ENCODE peak calls at places on chromosomes 16 and 17, in six cellular contexts. C, K, I, M, B and X are unnamed samples.
A peak's percentile ranks its signal among the peaks of the same experiment; 100 is the strongest.

GRCh38 chr16:9097266-9098219 is 6.1 kb downstream of the HAPSTR1 start:
- DNase-seq in B (no peak), M (no peak), C (no peak), K (no peak), I (no peak), X (no peak)

GRCh38 chr16:89581861-89582563 is 6.5 kb downstream of the CPNE7 start:
- DNase-seq in K (no peak), B (no peak), C (no peak), M (no peak), I (no peak), X (no peak)

GRCh38 chr17:49339359-49339758 is 22.7 kb downstream of the ZNF652 start:
- DNase-seq in C (no peak), I (no peak), K (no peak), M (no peak), B (no peak), X (no peak)

GRCh38 chr16:8686031-8686621 is 11.7 kb downstream of the ABAT start:
- DNase-seq in B (no peak), M (peak; percentile 31), K (no peak), C (no peak), I (no peak), X (peak; percentile 20)

GRCh38 chr17:69733171-69734014 is 318.9 kb downstream of the MAP2K6 start:
- DNase-seq in B (no peak), M (peak; percentile 18), C (no peak), I (no peak), K (peak; percentile 21), X (no peak)

GRCh38 chr17:5237541-5238016 is 2.9 kb upstream of the SCIMP start:
- DNase-seq in M (peak; percentile 30), K (peak; percentile 43), I (no peak), B (peak; percentile 72), C (peak; percentile 89), X (peak; percentile 53)

GRCh38 chr16:54241525-54241924 is 45.1 kb downstream of the IRX3 start:
- DNase-seq in C (no peak), M (no peak), B (no peak), K (no peak), I (no peak), X (no peak)

GRCh38 chr17:39632153-39632941 is 4.6 kb upstream of the STARD3 start:
- DNase-seq in M (no peak), B (no peak), C (peak; percentile 66), I (no peak), K (no peak), X (no peak)

GRCh38 chr17:39979865-39980401 is 674 bp upstream of the PSMD3 start:
- DNase-seq in C (peak; percentile 76), K (no peak), M (no peak), B (no peak), I (peak; percentile 17), X (peak; percentile 59)

GRCh38 chr16:554640-555413 is 5.4 kb upstream of the PRR35 start:
- DNase-seq in C (peak; percentile 76), K (peak; percentile 58), I (no peak), B (no peak), M (no peak), X (no peak)

GRCh38 chr16:23952128-23953041 is 116.6 kb downstream of the PRKCB start:
- DNase-seq in B (no peak), I (peak; percentile 16), C (peak; percentile 30), K (peak; percentile 26), M (no peak), X (no peak)

GRCh38 chr17:34584805-34585416 is 5.5 kb downstream of the TMEM132E start:
- DNase-seq in C (peak; percentile 62), M (no peak), I (no peak), K (no peak), B (no peak), X (no peak)

GRCh38 chr16:51638338-51639135 is 487.5 kb upstream of the SALL1 start:
- DNase-seq in B (no peak), K (no peak), C (no peak), I (no peak), M (no peak), X (no peak)

GRCh38 chr17:29582254-29582765 is 7.1 kb downstream of the GIT1 start:
- DNase-seq in C (no peak), M (no peak), B (no peak), I (no peak), K (no peak), X (no peak)

GRCh38 chr17:65097110-65097509 is 40.1 kb upstream of the RGS9 start:
- DNase-seq in K (no peak), M (no peak), C (no peak), I (no peak), B (no peak), X (no peak)

GRCh38 chr16:7493133-7493532 is 160.5 kb downstream of the RBFOX1 start:
- DNase-seq in B (no peak), M (no peak), K (no peak), C (no peak), I (no peak), X (no peak)

GRCh38 chr17:28320215-28321061 is 1.4 kb downstream of the TMEM97 start:
- DNase-seq in C (no peak), I (no peak), K (no peak), M (no peak), B (no peak), X (no peak)

GRCh38 chr17:9577402-9577709 is 914 bp downstream of the CFAP52 start:
- DNase-seq in I (no peak), B (no peak), M (no peak), K (no peak), C (no peak), X (no peak)

GRCh38 chr17:46199379-46199778 is 6.2 kb upstream of the KANSL1 start:
- DNase-seq in B (no peak), M (no peak), I (no peak), K (no peak), C (no peak), X (no peak)

GRCh38 chr17:40038882-40039513 is 15.2 kb downstream of the MED24 start:
- DNase-seq in I (no peak), K (peak; percentile 73), M (peak; percentile 87), C (peak; percentile 79), B (no peak), X (peak; percentile 51)

GRCh38 chr16:70437017-70437581 is 1.8 kb downstream of the ST3GAL2 start:
- DNase-seq in K (peak; percentile 46), I (no peak), B (no peak), C (peak; percentile 72), M (no peak), X (peak; percentile 89)

GRCh38 chr17:45902892-45903346 is 8.6 kb downstream of the MAPT start:
- DNase-seq in C (no peak), K (peak; percentile 47), I (no peak), B (no peak), M (no peak), X (no peak)

GRCh38 chr17:75473246-75473645 is 16.8 kb downstream of the TMEM94 start:
- DNase-seq in I (no peak), C (no peak), K (no peak), B (no peak), M (no peak), X (no peak)

DNA sequence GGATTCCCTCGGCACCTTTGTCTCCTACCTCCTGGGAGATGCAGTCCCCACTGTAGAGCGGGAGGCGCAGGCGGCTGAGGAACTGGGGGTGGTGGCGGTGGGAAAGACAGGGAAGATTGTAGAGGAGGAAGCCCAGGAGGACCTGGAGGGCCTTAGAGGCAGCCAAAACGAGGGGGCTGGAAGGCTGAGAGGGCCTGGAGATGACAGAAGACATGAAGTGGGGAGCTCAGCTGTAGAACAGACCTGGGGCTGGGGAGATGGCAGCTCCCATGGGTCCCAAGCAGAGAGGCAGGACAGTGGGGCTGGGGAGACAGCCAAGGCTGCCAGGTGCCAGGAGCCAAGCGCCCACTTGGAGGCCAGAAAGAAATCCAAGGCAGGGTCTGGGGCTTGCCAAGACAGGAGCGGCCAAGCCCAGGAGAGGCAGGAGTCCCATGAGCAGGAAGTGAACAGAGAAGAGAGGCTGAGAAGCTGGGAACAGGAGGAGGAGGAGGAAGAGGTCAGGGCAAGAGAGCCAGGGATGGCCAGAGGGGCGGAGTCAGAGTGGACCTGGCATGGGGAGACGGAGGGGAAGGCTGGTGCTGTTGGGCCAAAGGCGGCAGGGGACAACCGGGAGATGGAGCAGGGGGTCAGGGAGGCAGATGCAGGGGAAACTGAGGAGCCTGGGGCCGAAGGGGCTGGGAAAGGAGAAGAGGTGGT is 803 bp downstream of the APOBR start:
- DNase-seq in C (no peak), M (no peak), B (no peak), K (no peak), I (no peak), X (no peak)
- H3K4me3 ChIP-seq in C (no peak overlapping the region), M (peak overlapping the region; percentile 96), B (peak overlapping the region; percentile 50), K (peak overlapping the region; percentile 41), I (peak overlapping the region; percentile 63), X (no peak overlapping the region)

DNA sequence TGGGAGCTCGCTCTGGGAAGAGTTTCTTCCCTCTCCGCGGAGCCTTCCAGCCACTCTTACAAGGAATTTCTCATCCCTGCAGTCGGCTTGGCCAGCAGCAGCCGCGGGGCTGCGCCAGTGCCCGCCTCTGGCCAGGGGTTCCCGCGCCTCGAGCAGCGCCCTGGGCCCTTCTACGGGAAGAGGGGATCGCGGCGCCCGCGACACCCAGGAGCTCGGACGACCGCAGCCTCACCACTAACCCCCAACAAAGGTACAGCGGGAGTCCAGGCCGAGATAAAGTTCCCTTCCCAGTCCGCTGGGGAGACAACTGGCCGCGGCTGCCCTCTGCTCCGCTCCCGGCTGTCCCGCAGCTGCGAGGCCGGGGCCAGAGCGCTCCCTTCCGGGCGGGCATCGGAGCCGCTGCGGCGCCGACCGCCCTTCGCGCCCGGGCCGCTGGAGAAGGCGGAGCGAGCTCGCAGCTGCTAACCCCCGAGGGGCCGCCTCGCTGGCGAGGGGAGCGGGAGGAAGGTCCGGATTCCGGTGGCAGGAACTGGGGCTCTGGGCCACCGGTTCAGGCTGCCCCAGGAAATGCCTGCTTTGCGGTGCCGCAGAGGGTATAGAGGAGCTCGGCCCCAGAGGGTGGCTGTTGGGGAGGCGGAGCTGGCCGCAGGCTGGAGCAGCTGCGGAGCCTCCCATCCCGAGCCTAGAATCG is 3.6 kb upstream of the HS3ST3B1 start:
- DNase-seq in C (peak; percentile 89), M (no peak), I (no peak), B (peak; percentile 54), K (no peak), X (no peak)
- H3K4me3 ChIP-seq in C (peak overlapping the region; percentile 55), M (peak overlapping the region; percentile 53), I (no peak overlapping the region), B (peak overlapping the region; percentile 44), K (peak overlapping the region; percentile 44), X (no peak overlapping the region)

GRCh38 chr17:78709688-78710290 is 72.3 kb downstream of the CYTH1 start:
- DNase-seq in B (no peak), I (no peak), K (no peak), M (no peak), C (no peak), X (no peak)
- H3K4me3 ChIP-seq in B (no peak overlapping the region), I (no peak overlapping the region), K (no peak overlapping the region), M (no peak overlapping the region), C (no peak overlapping the region), X (no peak overlapping the region)

DNA sequence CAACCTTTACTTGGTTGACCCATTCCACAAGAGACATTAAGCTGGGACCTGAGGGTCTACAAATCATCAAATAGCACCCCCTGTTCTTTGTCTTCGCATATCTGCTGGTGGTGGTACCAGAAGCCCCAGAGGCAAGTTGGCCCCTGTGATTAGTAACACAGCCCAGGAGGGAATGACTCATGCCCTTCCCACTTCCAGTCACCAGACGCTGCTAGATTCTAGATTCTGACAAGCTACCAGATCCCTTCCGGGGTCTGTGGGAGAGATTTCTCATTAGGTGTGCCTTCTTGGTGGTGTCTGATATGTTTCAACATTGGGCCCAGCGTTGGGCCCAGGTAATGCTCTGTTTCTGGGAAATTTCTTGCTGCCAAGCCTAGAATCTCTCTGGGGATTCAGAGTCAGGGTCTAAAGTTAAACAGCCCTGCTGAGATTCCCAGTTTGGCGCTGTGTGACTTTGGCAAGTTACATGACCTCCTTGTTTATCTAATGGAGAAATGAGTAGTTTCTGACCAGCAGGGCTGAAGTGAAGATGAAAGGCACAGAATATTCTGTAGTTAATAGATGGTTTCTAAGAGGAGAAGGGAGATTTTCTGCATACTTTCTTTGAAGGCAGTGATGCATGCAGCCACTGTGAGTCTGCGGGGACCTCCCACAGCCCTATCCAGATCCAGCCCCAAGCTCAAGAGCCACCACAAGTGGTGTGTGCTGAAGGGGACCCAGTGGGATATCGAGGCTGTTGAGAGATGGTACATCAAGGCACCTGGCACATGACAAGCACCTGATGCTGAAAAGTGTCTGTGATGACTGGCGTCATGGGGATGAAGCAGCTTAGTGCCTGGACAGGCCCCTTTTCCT is 3.9 kb downstream of the TRPV2 start:
- DNase-seq in B (no peak), M (no peak), I (no peak), K (peak; percentile 77), C (peak; percentile 29), X (no peak)
- H3K4me3 ChIP-seq in B (no peak overlapping the region), M (no peak overlapping the region), I (no peak overlapping the region), K (no peak overlapping the region), C (no peak overlapping the region), X (no peak overlapping the region)